ENCODE peak calls at places on chromosomes 13 and 19, in nine cellular contexts. T is stimulated activated CD8-positive, alpha-beta memory T cell treated with anti-CD3 and anti-CD28 coated beads, Interleukin-15, amount 100 ng/mL, for 1 hour; J is Right ventricle myocardium superior; X is IMR-90; V is GM23338; L is NAMALWA; M is HCT116; A is stimulated activated CD4-positive, alpha-beta T cell treated with anti-CD3 and anti-CD28 coated beads, Interleukin-15, amount 100 ng/mL, for 1 hour; S is posterior cingulate gyrus. G is an unnamed sample.

GRCh38 chr13:102873653-102874052 is 27.8 kb downstream of the ERCC5 start:
- DNase-seq in T (no peak), J (no peak), X (no peak), V (no peak), L (no peak), M (no peak), A (no peak), S (no peak), G (peak; percentile 72)

GRCh38 chr13:72884111-72884510 is 102.2 kb downstream of the PIBF1 start:
- DNase-seq in T (no peak), J (no peak), X (no peak), V (no peak), L (no peak), M (no peak), A (no peak), S (no peak), G (no peak)

GRCh38 chr13:26482451-26483197 is 74.9 kb upstream of the WASF3 start:
- DNase-seq in T (peak; percentile 30), J (no peak), X (peak; percentile 74), V (peak; percentile 89), L (peak; percentile 92), M (peak; percentile 76), A (peak; percentile 8), S (peak; percentile 49), G (peak; percentile 87)

GRCh38 chr13:59064042-59064441 is 1099.7 kb downstream of the DIAPH3 start:
- DNase-seq in T (no peak), J (no peak), X (no peak), V (no peak), L (no peak), M (no peak), A (no peak), S (no peak), G (no peak)

GRCh38 chr13:28329395-28330158 is 165.4 kb downstream of the FLT1 start:
- DNase-seq in T (no peak), J (no peak), X (peak; percentile 97), V (no peak), L (no peak), M (no peak), A (no peak), S (no peak), G (peak; percentile 91)

GRCh38 chr13:109131698-109132257 is 502.4 kb downstream of the MYO16 start:
- DNase-seq in T (no peak), J (no peak), X (peak; percentile 21), V (peak; percentile 24), L (peak; percentile 73), M (no peak), A (no peak), S (no peak), G (peak; percentile 91)

GRCh38 chr13:108276060-108276459 is 6.5 kb downstream of the TNFSF13B start:
- DNase-seq in T (no peak), J (peak; percentile 80), X (no peak), V (no peak), L (no peak), M (no peak), A (no peak), S (no peak), G (peak; percentile 11)

GRCh38 chr13:23378009-23378632 is 55.4 kb downstream of the SACS start:
- DNase-seq in T (peak; percentile 10), J (no peak), X (peak; percentile 99), V (peak; percentile 33), L (peak; percentile 61), M (no peak), A (peak; percentile 10), S (no peak), G (peak; percentile 90)

GRCh38 chr19:49866933-49867782 is at the start of gene PNKP:
- DNase-seq in T (peak; percentile 74), J (peak; percentile 94), X (peak; percentile 85), V (peak; percentile 95), L (peak; percentile 92), M (peak; percentile 82), A (peak; percentile 67), S (peak; percentile 84), G (peak; percentile 92)

GRCh38 chr19:45075215-45076028 is 856 bp downstream of the ZNF296 start:
- DNase-seq in T (no peak), J (peak; percentile 84), X (no peak), V (peak; percentile 88), L (peak; percentile 92), M (peak; percentile 54), A (no peak), S (no peak), G (peak; percentile 29)

GRCh38 chr19:37941820-37942515 is 35.0 kb downstream of the SIPA1L3 start:
- DNase-seq in T (no peak), J (no peak), X (no peak), V (no peak), L (no peak), M (no peak), A (no peak), S (no peak), G (no peak)

GRCh38 chr13:27008733-27009132 is 162.9 kb downstream of the USP12 start:
- DNase-seq in T (no peak), J (no peak), X (no peak), V (no peak), L (no peak), M (no peak), A (no peak), S (no peak), G (no peak)